ENCODE peak calls at places on chromosomes 4 and X, in seven cellular contexts. One of them, this sample, is unnamed.
A peak's percentile ranks its signal among the peaks of the same experiment; 100 is the strongest.

GRCh38 chrX:34546366-34546765 is 110.7 kb downstream of the TMEM47 start:
- DNase-seq in activated CD4-positive, alpha-beta T cell treated with anti-CD3 and anti-CD28 coated beads, Interleukin-2, amount 10 ng/mL, durations not matched to agents 7 days and 5 days: no peak
- DNase-seq in stimulated activated CD4-positive, alpha-beta T cell treated with anti-CD3 and anti-CD28 coated beads, Interleukin-2, amount 100 ng/mL, for 48 hours: no peak
- DNase-seq in NCI-H1092 treated with DMSO at 0.1 percent for 48 hours: no peak
- DNase-seq in neural crest cell: no peak
- DNase-seq in NCI-H748 treated with DMSO at 0.1 percent for 48 hours: no peak
- DNase-seq in NCI-H1694 treated with DMSO at 0.1 percent for 48 hours: no peak
- DNase-seq in this sample: no peak

GRCh38 chr4:81211956-81212355 is 3.1 kb downstream of the PRKG2 start:
- DNase-seq in activated CD4-positive, alpha-beta T cell treated with anti-CD3 and anti-CD28 coated beads, Interleukin-2, amount 10 ng/mL, durations not matched to agents 7 days and 5 days: no peak
- DNase-seq in stimulated activated CD4-positive, alpha-beta T cell treated with anti-CD3 and anti-CD28 coated beads, Interleukin-2, amount 100 ng/mL, for 48 hours: no peak
- DNase-seq in NCI-H1092 treated with DMSO at 0.1 percent for 48 hours: no peak
- DNase-seq in neural crest cell: no peak
- DNase-seq in NCI-H748 treated with DMSO at 0.1 percent for 48 hours: no peak
- DNase-seq in NCI-H1694 treated with DMSO at 0.1 percent for 48 hours: no peak
- DNase-seq in this sample: no peak

GRCh38 chrX:135009057-135009605 is 13.2 kb downstream of the RTL8B start:
- DNase-seq in activated CD4-positive, alpha-beta T cell treated with anti-CD3 and anti-CD28 coated beads, Interleukin-2, amount 10 ng/mL, durations not matched to agents 7 days and 5 days: no peak
- DNase-seq in stimulated activated CD4-positive, alpha-beta T cell treated with anti-CD3 and anti-CD28 coated beads, Interleukin-2, amount 100 ng/mL, for 48 hours: no peak
- DNase-seq in NCI-H1092 treated with DMSO at 0.1 percent for 48 hours: peak; percentile 3
- DNase-seq in neural crest cell: no peak
- DNase-seq in NCI-H748 treated with DMSO at 0.1 percent for 48 hours: no peak
- DNase-seq in NCI-H1694 treated with DMSO at 0.1 percent for 48 hours: no peak
- DNase-seq in this sample: no peak

GRCh38 chr4:141028024-141028529 is 105.2 kb downstream of the RNF150 start:
- DNase-seq in activated CD4-positive, alpha-beta T cell treated with anti-CD3 and anti-CD28 coated beads, Interleukin-2, amount 10 ng/mL, durations not matched to agents 7 days and 5 days: no peak
- DNase-seq in stimulated activated CD4-positive, alpha-beta T cell treated with anti-CD3 and anti-CD28 coated beads, Interleukin-2, amount 100 ng/mL, for 48 hours: no peak
- DNase-seq in NCI-H1092 treated with DMSO at 0.1 percent for 48 hours: peak; percentile 84
- DNase-seq in neural crest cell: no peak
- DNase-seq in NCI-H748 treated with DMSO at 0.1 percent for 48 hours: no peak
- DNase-seq in NCI-H1694 treated with DMSO at 0.1 percent for 48 hours: peak; percentile 90
- DNase-seq in this sample: no peak

GRCh38 chr4:96315815-96316214 is 475.9 kb downstream of the PDHA2 start:
- DNase-seq in activated CD4-positive, alpha-beta T cell treated with anti-CD3 and anti-CD28 coated beads, Interleukin-2, amount 10 ng/mL, durations not matched to agents 7 days and 5 days: no peak
- DNase-seq in stimulated activated CD4-positive, alpha-beta T cell treated with anti-CD3 and anti-CD28 coated beads, Interleukin-2, amount 100 ng/mL, for 48 hours: no peak
- DNase-seq in NCI-H1092 treated with DMSO at 0.1 percent for 48 hours: no peak
- DNase-seq in neural crest cell: no peak
- DNase-seq in NCI-H748 treated with DMSO at 0.1 percent for 48 hours: no peak
- DNase-seq in NCI-H1694 treated with DMSO at 0.1 percent for 48 hours: no peak
- DNase-seq in this sample: no peak

GRCh38 chrX:131217878-131218486 is 71.1 kb downstream of the IGSF1 start:
- DNase-seq in activated CD4-positive, alpha-beta T cell treated with anti-CD3 and anti-CD28 coated beads, Interleukin-2, amount 10 ng/mL, durations not matched to agents 7 days and 5 days: no peak
- DNase-seq in stimulated activated CD4-positive, alpha-beta T cell treated with anti-CD3 and anti-CD28 coated beads, Interleukin-2, amount 100 ng/mL, for 48 hours: no peak
- DNase-seq in NCI-H1092 treated with DMSO at 0.1 percent for 48 hours: no peak
- DNase-seq in neural crest cell: no peak
- DNase-seq in NCI-H748 treated with DMSO at 0.1 percent for 48 hours: no peak
- DNase-seq in NCI-H1694 treated with DMSO at 0.1 percent for 48 hours: no peak
- DNase-seq in this sample: no peak

GRCh38 chr4:133152330-133152791 is 3.3 kb downstream of the PCDH10 start:
- DNase-seq in activated CD4-positive, alpha-beta T cell treated with anti-CD3 and anti-CD28 coated beads, Interleukin-2, amount 10 ng/mL, durations not matched to agents 7 days and 5 days: no peak
- DNase-seq in stimulated activated CD4-positive, alpha-beta T cell treated with anti-CD3 and anti-CD28 coated beads, Interleukin-2, amount 100 ng/mL, for 48 hours: no peak
- DNase-seq in NCI-H1092 treated with DMSO at 0.1 percent for 48 hours: no peak
- DNase-seq in neural crest cell: peak; percentile 4
- DNase-seq in NCI-H748 treated with DMSO at 0.1 percent for 48 hours: peak; percentile 36
- DNase-seq in NCI-H1694 treated with DMSO at 0.1 percent for 48 hours: no peak
- DNase-seq in this sample: no peak

GRCh38 chr4:6472387-6473263 is at the start of gene PPP2R2C:
- DNase-seq in activated CD4-positive, alpha-beta T cell treated with anti-CD3 and anti-CD28 coated beads, Interleukin-2, amount 10 ng/mL, durations not matched to agents 7 days and 5 days: peak; percentile 6
- DNase-seq in stimulated activated CD4-positive, alpha-beta T cell treated with anti-CD3 and anti-CD28 coated beads, Interleukin-2, amount 100 ng/mL, for 48 hours: no peak
- DNase-seq in NCI-H1092 treated with DMSO at 0.1 percent for 48 hours: peak; percentile 19
- DNase-seq in neural crest cell: no peak
- DNase-seq in NCI-H748 treated with DMSO at 0.1 percent for 48 hours: no peak
- DNase-seq in NCI-H1694 treated with DMSO at 0.1 percent for 48 hours: no peak
- DNase-seq in this sample: peak; percentile 20

GRCh38 chr4:70787496-70787895 is 52.2 kb downstream of the GRSF1 start:
- DNase-seq in activated CD4-positive, alpha-beta T cell treated with anti-CD3 and anti-CD28 coated beads, Interleukin-2, amount 10 ng/mL, durations not matched to agents 7 days and 5 days: no peak
- DNase-seq in stimulated activated CD4-positive, alpha-beta T cell treated with anti-CD3 and anti-CD28 coated beads, Interleukin-2, amount 100 ng/mL, for 48 hours: no peak
- DNase-seq in NCI-H1092 treated with DMSO at 0.1 percent for 48 hours: no peak
- DNase-seq in neural crest cell: no peak
- DNase-seq in NCI-H748 treated with DMSO at 0.1 percent for 48 hours: no peak
- DNase-seq in NCI-H1694 treated with DMSO at 0.1 percent for 48 hours: no peak
- DNase-seq in this sample: no peak

GRCh38 chr4:16045687-16046086 is 38.1 kb downstream of the PROM1 start:
- DNase-seq in activated CD4-positive, alpha-beta T cell treated with anti-CD3 and anti-CD28 coated beads, Interleukin-2, amount 10 ng/mL, durations not matched to agents 7 days and 5 days: no peak
- DNase-seq in stimulated activated CD4-positive, alpha-beta T cell treated with anti-CD3 and anti-CD28 coated beads, Interleukin-2, amount 100 ng/mL, for 48 hours: no peak
- DNase-seq in NCI-H1092 treated with DMSO at 0.1 percent for 48 hours: no peak
- DNase-seq in neural crest cell: no peak
- DNase-seq in NCI-H748 treated with DMSO at 0.1 percent for 48 hours: no peak
- DNase-seq in NCI-H1694 treated with DMSO at 0.1 percent for 48 hours: no peak
- DNase-seq in this sample: no peak

GRCh38 chr4:39032218-39033085 is at the start of gene TMEM156:
- DNase-seq in activated CD4-positive, alpha-beta T cell treated with anti-CD3 and anti-CD28 coated beads, Interleukin-2, amount 10 ng/mL, durations not matched to agents 7 days and 5 days: peak; percentile 52
- DNase-seq in stimulated activated CD4-positive, alpha-beta T cell treated with anti-CD3 and anti-CD28 coated beads, Interleukin-2, amount 100 ng/mL, for 48 hours: no peak
- DNase-seq in NCI-H1092 treated with DMSO at 0.1 percent for 48 hours: no peak
- DNase-seq in neural crest cell: no peak
- DNase-seq in NCI-H748 treated with DMSO at 0.1 percent for 48 hours: no peak
- DNase-seq in NCI-H1694 treated with DMSO at 0.1 percent for 48 hours: no peak
- DNase-seq in this sample: peak; percentile 55

GRCh38 chr4:140595065-140595464 is 26.3 kb upstream of the UCP1 start:
- DNase-seq in activated CD4-positive, alpha-beta T cell treated with anti-CD3 and anti-CD28 coated beads, Interleukin-2, amount 10 ng/mL, durations not matched to agents 7 days and 5 days: no peak
- DNase-seq in stimulated activated CD4-positive, alpha-beta T cell treated with anti-CD3 and anti-CD28 coated beads, Interleukin-2, amount 100 ng/mL, for 48 hours: no peak
- DNase-seq in NCI-H1092 treated with DMSO at 0.1 percent for 48 hours: peak; percentile 28
- DNase-seq in neural crest cell: no peak
- DNase-seq in NCI-H748 treated with DMSO at 0.1 percent for 48 hours: peak; percentile 26
- DNase-seq in NCI-H1694 treated with DMSO at 0.1 percent for 48 hours: no peak
- DNase-seq in this sample: peak; percentile 22

GRCh38 chr4:77344784-77345183 is 187.8 kb downstream of the CCNG2 start:
- DNase-seq in activated CD4-positive, alpha-beta T cell treated with anti-CD3 and anti-CD28 coated beads, Interleukin-2, amount 10 ng/mL, durations not matched to agents 7 days and 5 days: no peak
- DNase-seq in stimulated activated CD4-positive, alpha-beta T cell treated with anti-CD3 and anti-CD28 coated beads, Interleukin-2, amount 100 ng/mL, for 48 hours: no peak
- DNase-seq in NCI-H1092 treated with DMSO at 0.1 percent for 48 hours: no peak
- DNase-seq in neural crest cell: no peak
- DNase-seq in NCI-H748 treated with DMSO at 0.1 percent for 48 hours: no peak
- DNase-seq in NCI-H1694 treated with DMSO at 0.1 percent for 48 hours: no peak
- DNase-seq in this sample: no peak

GRCh38 chr4:3679851-3680311 is 86.3 kb upstream of the ADRA2C start:
- DNase-seq in activated CD4-positive, alpha-beta T cell treated with anti-CD3 and anti-CD28 coated beads, Interleukin-2, amount 10 ng/mL, durations not matched to agents 7 days and 5 days: no peak
- DNase-seq in stimulated activated CD4-positive, alpha-beta T cell treated with anti-CD3 and anti-CD28 coated beads, Interleukin-2, amount 100 ng/mL, for 48 hours: no peak
- DNase-seq in NCI-H1092 treated with DMSO at 0.1 percent for 48 hours: no peak
- DNase-seq in neural crest cell: no peak
- DNase-seq in NCI-H748 treated with DMSO at 0.1 percent for 48 hours: no peak
- DNase-seq in NCI-H1694 treated with DMSO at 0.1 percent for 48 hours: no peak
- DNase-seq in this sample: no peak

GRCh38 chrX:136259543-136259942 is 8.3 kb upstream of the MAP7D3 start:
- DNase-seq in activated CD4-positive, alpha-beta T cell treated with anti-CD3 and anti-CD28 coated beads, Interleukin-2, amount 10 ng/mL, durations not matched to agents 7 days and 5 days: peak; percentile 12
- DNase-seq in stimulated activated CD4-positive, alpha-beta T cell treated with anti-CD3 and anti-CD28 coated beads, Interleukin-2, amount 100 ng/mL, for 48 hours: no peak
- DNase-seq in NCI-H1092 treated with DMSO at 0.1 percent for 48 hours: no peak
- DNase-seq in neural crest cell: no peak
- DNase-seq in NCI-H748 treated with DMSO at 0.1 percent for 48 hours: no peak
- DNase-seq in NCI-H1694 treated with DMSO at 0.1 percent for 48 hours: no peak
- DNase-seq in this sample: no peak

GRCh38 chr4:166324321-166324720 is 451.3 kb downstream of the TLL1 start:
- DNase-seq in activated CD4-positive, alpha-beta T cell treated with anti-CD3 and anti-CD28 coated beads, Interleukin-2, amount 10 ng/mL, durations not matched to agents 7 days and 5 days: no peak
- DNase-seq in stimulated activated CD4-positive, alpha-beta T cell treated with anti-CD3 and anti-CD28 coated beads, Interleukin-2, amount 100 ng/mL, for 48 hours: no peak
- DNase-seq in NCI-H1092 treated with DMSO at 0.1 percent for 48 hours: peak; percentile 7
- DNase-seq in neural crest cell: peak; percentile 15
- DNase-seq in NCI-H748 treated with DMSO at 0.1 percent for 48 hours: peak; percentile 19
- DNase-seq in NCI-H1694 treated with DMSO at 0.1 percent for 48 hours: peak; percentile 14
- DNase-seq in this sample: no peak

GRCh38 chr4:123312951-123313592 is 83.5 kb upstream of the SPRY1 start:
- DNase-seq in activated CD4-positive, alpha-beta T cell treated with anti-CD3 and anti-CD28 coated beads, Interleukin-2, amount 10 ng/mL, durations not matched to agents 7 days and 5 days: no peak
- DNase-seq in stimulated activated CD4-positive, alpha-beta T cell treated with anti-CD3 and anti-CD28 coated beads, Interleukin-2, amount 100 ng/mL, for 48 hours: no peak
- DNase-seq in NCI-H1092 treated with DMSO at 0.1 percent for 48 hours: no peak
- DNase-seq in neural crest cell: peak; percentile 21
- DNase-seq in NCI-H748 treated with DMSO at 0.1 percent for 48 hours: no peak
- DNase-seq in NCI-H1694 treated with DMSO at 0.1 percent for 48 hours: no peak
- DNase-seq in this sample: no peak

GRCh38 chr4:57104706-57105560 is 5.3 kb downstream of the IGFBP7 start:
- DNase-seq in activated CD4-positive, alpha-beta T cell treated with anti-CD3 and anti-CD28 coated beads, Interleukin-2, amount 10 ng/mL, durations not matched to agents 7 days and 5 days: no peak
- DNase-seq in stimulated activated CD4-positive, alpha-beta T cell treated with anti-CD3 and anti-CD28 coated beads, Interleukin-2, amount 100 ng/mL, for 48 hours: no peak
- DNase-seq in NCI-H1092 treated with DMSO at 0.1 percent for 48 hours: no peak
- DNase-seq in neural crest cell: no peak
- DNase-seq in NCI-H748 treated with DMSO at 0.1 percent for 48 hours: no peak
- DNase-seq in NCI-H1694 treated with DMSO at 0.1 percent for 48 hours: no peak
- DNase-seq in this sample: no peak

GRCh38 chr4:118338981-118339765 is 13.6 kb downstream of the PRSS12 start:
- DNase-seq in activated CD4-positive, alpha-beta T cell treated with anti-CD3 and anti-CD28 coated beads, Interleukin-2, amount 10 ng/mL, durations not matched to agents 7 days and 5 days: no peak
- DNase-seq in stimulated activated CD4-positive, alpha-beta T cell treated with anti-CD3 and anti-CD28 coated beads, Interleukin-2, amount 100 ng/mL, for 48 hours: no peak
- DNase-seq in NCI-H1092 treated with DMSO at 0.1 percent for 48 hours: no peak
- DNase-seq in neural crest cell: no peak
- DNase-seq in NCI-H748 treated with DMSO at 0.1 percent for 48 hours: no peak
- DNase-seq in NCI-H1694 treated with DMSO at 0.1 percent for 48 hours: no peak
- DNase-seq in this sample: no peak

GRCh38 chr4:47482326-47482725 is 2.7 kb upstream of the ATP10D start:
- DNase-seq in activated CD4-positive, alpha-beta T cell treated with anti-CD3 and anti-CD28 coated beads, Interleukin-2, amount 10 ng/mL, durations not matched to agents 7 days and 5 days: no peak
- DNase-seq in stimulated activated CD4-positive, alpha-beta T cell treated with anti-CD3 and anti-CD28 coated beads, Interleukin-2, amount 100 ng/mL, for 48 hours: no peak
- DNase-seq in NCI-H1092 treated with DMSO at 0.1 percent for 48 hours: no peak
- DNase-seq in neural crest cell: no peak
- DNase-seq in NCI-H748 treated with DMSO at 0.1 percent for 48 hours: no peak
- DNase-seq in NCI-H1694 treated with DMSO at 0.1 percent for 48 hours: no peak
- DNase-seq in this sample: no peak

GRCh38 chrX:115226929-115227328 is 7.0 kb downstream of the LRCH2 start:
- DNase-seq in activated CD4-positive, alpha-beta T cell treated with anti-CD3 and anti-CD28 coated beads, Interleukin-2, amount 10 ng/mL, durations not matched to agents 7 days and 5 days: no peak
- DNase-seq in stimulated activated CD4-positive, alpha-beta T cell treated with anti-CD3 and anti-CD28 coated beads, Interleukin-2, amount 100 ng/mL, for 48 hours: no peak
- DNase-seq in NCI-H1092 treated with DMSO at 0.1 percent for 48 hours: peak; percentile 38
- DNase-seq in neural crest cell: no peak
- DNase-seq in NCI-H748 treated with DMSO at 0.1 percent for 48 hours: peak; percentile 28
- DNase-seq in NCI-H1694 treated with DMSO at 0.1 percent for 48 hours: no peak
- DNase-seq in this sample: no peak

GRCh38 chr4:148216866-148217814 is 225.1 kb downstream of the NR3C2 start:
- DNase-seq in activated CD4-positive, alpha-beta T cell treated with anti-CD3 and anti-CD28 coated beads, Interleukin-2, amount 10 ng/mL, durations not matched to agents 7 days and 5 days: peak; percentile 57
- DNase-seq in stimulated activated CD4-positive, alpha-beta T cell treated with anti-CD3 and anti-CD28 coated beads, Interleukin-2, amount 100 ng/mL, for 48 hours: no peak
- DNase-seq in NCI-H1092 treated with DMSO at 0.1 percent for 48 hours: no peak
- DNase-seq in neural crest cell: no peak
- DNase-seq in NCI-H748 treated with DMSO at 0.1 percent for 48 hours: no peak
- DNase-seq in NCI-H1694 treated with DMSO at 0.1 percent for 48 hours: no peak
- DNase-seq in this sample: no peak

GRCh38 chr4:16259531-16260246 is 33.4 kb upstream of the TAPT1 start:
- DNase-seq in activated CD4-positive, alpha-beta T cell treated with anti-CD3 and anti-CD28 coated beads, Interleukin-2, amount 10 ng/mL, durations not matched to agents 7 days and 5 days: no peak
- DNase-seq in stimulated activated CD4-positive, alpha-beta T cell treated with anti-CD3 and anti-CD28 coated beads, Interleukin-2, amount 100 ng/mL, for 48 hours: peak; percentile 26
- DNase-seq in NCI-H1092 treated with DMSO at 0.1 percent for 48 hours: no peak
- DNase-seq in neural crest cell: no peak
- DNase-seq in NCI-H748 treated with DMSO at 0.1 percent for 48 hours: no peak
- DNase-seq in NCI-H1694 treated with DMSO at 0.1 percent for 48 hours: no peak
- DNase-seq in this sample: no peak

GRCh38 chr4:70666369-70666768 is at the start of gene JCHAIN:
- DNase-seq in activated CD4-positive, alpha-beta T cell treated with anti-CD3 and anti-CD28 coated beads, Interleukin-2, amount 10 ng/mL, durations not matched to agents 7 days and 5 days: no peak
- DNase-seq in stimulated activated CD4-positive, alpha-beta T cell treated with anti-CD3 and anti-CD28 coated beads, Interleukin-2, amount 100 ng/mL, for 48 hours: no peak
- DNase-seq in NCI-H1092 treated with DMSO at 0.1 percent for 48 hours: no peak
- DNase-seq in neural crest cell: no peak
- DNase-seq in NCI-H748 treated with DMSO at 0.1 percent for 48 hours: no peak
- DNase-seq in NCI-H1694 treated with DMSO at 0.1 percent for 48 hours: no peak
- DNase-seq in this sample: no peak

GRCh38 chr4:2662598-2662997 is 93.5 kb downstream of the TNIP2 start:
- DNase-seq in activated CD4-positive, alpha-beta T cell treated with anti-CD3 and anti-CD28 coated beads, Interleukin-2, amount 10 ng/mL, durations not matched to agents 7 days and 5 days: no peak
- DNase-seq in stimulated activated CD4-positive, alpha-beta T cell treated with anti-CD3 and anti-CD28 coated beads, Interleukin-2, amount 100 ng/mL, for 48 hours: no peak
- DNase-seq in NCI-H1092 treated with DMSO at 0.1 percent for 48 hours: no peak
- DNase-seq in neural crest cell: no peak
- DNase-seq in NCI-H748 treated with DMSO at 0.1 percent for 48 hours: no peak
- DNase-seq in NCI-H1694 treated with DMSO at 0.1 percent for 48 hours: no peak
- DNase-seq in this sample: no peak

GRCh38 chr4:87985097-87985886 is 9.8 kb downstream of the SPP1 start:
- DNase-seq in activated CD4-positive, alpha-beta T cell treated with anti-CD3 and anti-CD28 coated beads, Interleukin-2, amount 10 ng/mL, durations not matched to agents 7 days and 5 days: peak; percentile 59
- DNase-seq in stimulated activated CD4-positive, alpha-beta T cell treated with anti-CD3 and anti-CD28 coated beads, Interleukin-2, amount 100 ng/mL, for 48 hours: peak; percentile 15
- DNase-seq in NCI-H1092 treated with DMSO at 0.1 percent for 48 hours: peak; percentile 53
- DNase-seq in neural crest cell: peak; percentile 25
- DNase-seq in NCI-H748 treated with DMSO at 0.1 percent for 48 hours: peak; percentile 4
- DNase-seq in NCI-H1694 treated with DMSO at 0.1 percent for 48 hours: peak; percentile 45
- DNase-seq in this sample: peak; percentile 24

GRCh38 chrX:112654871-112655270 is 24.9 kb downstream of the LHFPL1 start:
- DNase-seq in activated CD4-positive, alpha-beta T cell treated with anti-CD3 and anti-CD28 coated beads, Interleukin-2, amount 10 ng/mL, durations not matched to agents 7 days and 5 days: no peak
- DNase-seq in stimulated activated CD4-positive, alpha-beta T cell treated with anti-CD3 and anti-CD28 coated beads, Interleukin-2, amount 100 ng/mL, for 48 hours: no peak
- DNase-seq in NCI-H1092 treated with DMSO at 0.1 percent for 48 hours: no peak
- DNase-seq in neural crest cell: no peak
- DNase-seq in NCI-H748 treated with DMSO at 0.1 percent for 48 hours: no peak
- DNase-seq in NCI-H1694 treated with DMSO at 0.1 percent for 48 hours: no peak
- DNase-seq in this sample: no peak

GRCh38 chr4:7101692-7102515 is 34.0 kb upstream of the GRPEL1 start:
- DNase-seq in activated CD4-positive, alpha-beta T cell treated with anti-CD3 and anti-CD28 coated beads, Interleukin-2, amount 10 ng/mL, durations not matched to agents 7 days and 5 days: peak; percentile 55
- DNase-seq in stimulated activated CD4-positive, alpha-beta T cell treated with anti-CD3 and anti-CD28 coated beads, Interleukin-2, amount 100 ng/mL, for 48 hours: peak; percentile 49
- DNase-seq in NCI-H1092 treated with DMSO at 0.1 percent for 48 hours: peak; percentile 63
- DNase-seq in neural crest cell: peak; percentile 64
- DNase-seq in NCI-H748 treated with DMSO at 0.1 percent for 48 hours: peak; percentile 37
- DNase-seq in NCI-H1694 treated with DMSO at 0.1 percent for 48 hours: peak; percentile 49
- DNase-seq in this sample: peak; percentile 76

GRCh38 chrX:443676-444210 is 57.0 kb upstream of the PPP2R3B start:
- DNase-seq in activated CD4-positive, alpha-beta T cell treated with anti-CD3 and anti-CD28 coated beads, Interleukin-2, amount 10 ng/mL, durations not matched to agents 7 days and 5 days: no peak
- DNase-seq in stimulated activated CD4-positive, alpha-beta T cell treated with anti-CD3 and anti-CD28 coated beads, Interleukin-2, amount 100 ng/mL, for 48 hours: no peak
- DNase-seq in NCI-H1092 treated with DMSO at 0.1 percent for 48 hours: no peak
- DNase-seq in neural crest cell: no peak
- DNase-seq in NCI-H748 treated with DMSO at 0.1 percent for 48 hours: no peak
- DNase-seq in NCI-H1694 treated with DMSO at 0.1 percent for 48 hours: no peak
- DNase-seq in this sample: no peak

GRCh38 chrX:37759878-37760418 is 19.9 kb upstream of the CYBB start:
- DNase-seq in activated CD4-positive, alpha-beta T cell treated with anti-CD3 and anti-CD28 coated beads, Interleukin-2, amount 10 ng/mL, durations not matched to agents 7 days and 5 days: no peak
- DNase-seq in stimulated activated CD4-positive, alpha-beta T cell treated with anti-CD3 and anti-CD28 coated beads, Interleukin-2, amount 100 ng/mL, for 48 hours: no peak
- DNase-seq in NCI-H1092 treated with DMSO at 0.1 percent for 48 hours: no peak
- DNase-seq in neural crest cell: no peak
- DNase-seq in NCI-H748 treated with DMSO at 0.1 percent for 48 hours: no peak
- DNase-seq in NCI-H1694 treated with DMSO at 0.1 percent for 48 hours: no peak
- DNase-seq in this sample: no peak

GRCh38 chr4:77601614-77602187 is 3.9 kb upstream of the CXCL13 start:
- DNase-seq in activated CD4-positive, alpha-beta T cell treated with anti-CD3 and anti-CD28 coated beads, Interleukin-2, amount 10 ng/mL, durations not matched to agents 7 days and 5 days: no peak
- DNase-seq in stimulated activated CD4-positive, alpha-beta T cell treated with anti-CD3 and anti-CD28 coated beads, Interleukin-2, amount 100 ng/mL, for 48 hours: no peak
- DNase-seq in NCI-H1092 treated with DMSO at 0.1 percent for 48 hours: no peak
- DNase-seq in neural crest cell: no peak
- DNase-seq in NCI-H748 treated with DMSO at 0.1 percent for 48 hours: no peak
- DNase-seq in NCI-H1694 treated with DMSO at 0.1 percent for 48 hours: no peak
- DNase-seq in this sample: no peak

GRCh38 chrX:68691102-68691501 is 43.6 kb downstream of the STARD8 start:
- DNase-seq in activated CD4-positive, alpha-beta T cell treated with anti-CD3 and anti-CD28 coated beads, Interleukin-2, amount 10 ng/mL, durations not matched to agents 7 days and 5 days: no peak
- DNase-seq in stimulated activated CD4-positive, alpha-beta T cell treated with anti-CD3 and anti-CD28 coated beads, Interleukin-2, amount 100 ng/mL, for 48 hours: no peak
- DNase-seq in NCI-H1092 treated with DMSO at 0.1 percent for 48 hours: no peak
- DNase-seq in neural crest cell: no peak
- DNase-seq in NCI-H748 treated with DMSO at 0.1 percent for 48 hours: no peak
- DNase-seq in NCI-H1694 treated with DMSO at 0.1 percent for 48 hours: no peak
- DNase-seq in this sample: no peak

This sample was measured in germinal center.